ENCODE peak calls at places on chromosome 7, in six cellular contexts. C is GM06990; H is NCI-H1436; Y is stimulated activated CD4-positive, alpha-beta T cell treated with anti-CD3 and anti-CD28 coated beads, Interleukin-12 subunit alpha, Interleukin-12 subunit beta, amount 100 ng/mL, for 48 hours; O is GOT3; D is head of caudate nucleus. U is an unnamed sample.

GRCh38 chr7:23679898-23680416 is at the start of gene FAM221A:
- DNase-seq in H (peak), Y (peak), C (peak), D (peak), O (peak), U (no peak)

GRCh38 chr7:125661-126060 is 66.7 kb upstream of the FAM20C start:
- DNase-seq in C (no peak), D (no peak), Y (no peak), O (no peak), H (no peak), U (no peak)

GRCh38 chr7:17626215-17626614 is 314.1 kb downstream of the SNX13 start:
- DNase-seq in H (no peak), O (no peak), C (no peak), Y (no peak), D (no peak), U (no peak)

GRCh38 chr7:65438593-65438992 is 64.9 kb downstream of the ZNF92 start:
- DNase-seq in C (no peak), Y (no peak), D (no peak), H (no peak), O (no peak), U (no peak)

GRCh38 chr7:50838675-50839377 is 56.1 kb upstream of the GRB10 start:
- DNase-seq in Y (no peak), H (no peak), O (peak), C (no peak), D (no peak), U (no peak)

GRCh38 chr7:36670585-36671431 is 53.5 kb downstream of the AOAH start:
- DNase-seq in C (no peak), O (no peak), H (peak), D (peak), Y (peak), U (peak)

GRCh38 chr7:17608114-17608833 is 309.8 kb downstream of the AHR start:
- DNase-seq in D (no peak), C (no peak), H (no peak), Y (no peak), O (no peak), U (no peak)

GRCh38 chr7:158702944-158703343 is 1.7 kb downstream of the NCAPG2 start:
- DNase-seq in D (no peak), H (no peak), O (no peak), Y (no peak), C (no peak), U (no peak)

GRCh38 chr7:151008511-151009323 is 15.6 kb downstream of the ATG9B start:
- DNase-seq in Y (peak), C (no peak), O (peak), D (peak), H (no peak), U (no peak)

GRCh38 chr7:103540986-103541385 is 95.0 kb upstream of the SLC26A5 start:
- DNase-seq in Y (no peak), D (peak), C (no peak), O (no peak), H (no peak), U (no peak)

U was measured in CMK.